ENCODE peak calls at places on chromosome 1, in four cellular contexts. Q is SIG-M5, O is NCI-H2029, H is psoas muscle. J is an unnamed sample.

GRCh38 chr1:108605633-108606032 is 45.7 kb downstream of the EEIG2 start:
- DNase-seq in Q (no peak), O (no peak), H (no peak), J (no peak)

GRCh38 chr1:201850053-201850397 is 21.1 kb downstream of the IPO9 start:
- DNase-seq in Q (no peak), H (no peak), O (peak; percentile 3), J (no peak)

GRCh38 chr1:12204140-12204539 is 25.7 kb upstream of the VPS13D start:
- DNase-seq in Q (no peak), O (no peak), H (no peak), J (no peak)

GRCh38 chr1:94068831-94069648 is 51.9 kb downstream of the ABCA4 start:
- DNase-seq in O (peak; percentile 92), H (peak; percentile 61), Q (no peak), J (peak; percentile 54)

GRCh38 chr1:39220900-39221870 is 16.7 kb downstream of the MACF1 start:
- DNase-seq in O (no peak), Q (no peak), H (no peak), J (no peak)

GRCh38 chr1:62870148-62870547 is 86.2 kb downstream of the ATG4C start:
- DNase-seq in Q (no peak), H (no peak), O (no peak), J (no peak)

GRCh38 chr1:174764186-174764585 is 235.6 kb upstream of the CACYBP start:
- DNase-seq in Q (no peak), H (no peak), O (no peak), J (no peak)

GRCh38 chr1:22254756-22255155 is 111.9 kb upstream of the WNT4 start:
- DNase-seq in H (no peak), O (no peak), Q (no peak), J (no peak)

GRCh38 chr1:65630855-65631254 is 161.8 kb upstream of the PDE4B start:
- DNase-seq in Q (no peak), H (no peak), O (no peak), J (no peak)

GRCh38 chr1:96370752-96371151 is 350.8 kb upstream of the PTBP2 start:
- DNase-seq in H (no peak), O (no peak), Q (no peak), J (no peak)

GRCh38 chr1:6891781-6892579 is 106.7 kb downstream of the CAMTA1 start:
- DNase-seq in H (no peak), O (no peak), Q (no peak), J (no peak)

GRCh38 chr1:29984544-29985375 is 738.6 kb downstream of the MATN1 start:
- DNase-seq in O (no peak), H (no peak), Q (no peak), J (no peak)

GRCh38 chr1:221675880-221676800 is 65.7 kb downstream of the DUSP10 start:
- DNase-seq in O (no peak), H (no peak), Q (no peak), J (no peak)

GRCh38 chr1:209158851-209159250 is 424.7 kb upstream of the CAMK1G start:
- DNase-seq in Q (no peak), H (no peak), O (no peak), J (no peak)

J was measured in left ventricle myocardium superior.